ENCODE peak calls at places on chromosomes 13 and 19, in ten cellular contexts. One of them, this sample, is unnamed.

GRCh38 chr13:113742000-113742441 is 17.0 kb upstream of the TMEM255B start:
- DNase-seq in D341Med: peak
- DNase-seq in endothelial cell: peak
- DNase-seq in SW 1271: no peak
- DNase-seq in GM12892: no peak
- DNase-seq in bronchial epithelial cell: peak
- DNase-seq in NAMALWA: peak
- DNase-seq in iris pigment epithelial cell: peak
- DNase-seq in fibroblast of lung: peak
- DNase-seq in right cardiac atrium: peak
- DNase-seq in this sample: no peak

GRCh38 chr19:58550362-58551122 is 4.4 kb downstream of the CHMP2A start:
- DNase-seq in right cardiac atrium: no peak
- DNase-seq in bronchial epithelial cell: no peak
- DNase-seq in iris pigment epithelial cell: no peak
- DNase-seq in fibroblast of lung: no peak
- DNase-seq in endothelial cell: no peak
- DNase-seq in D341Med: no peak
- DNase-seq in NAMALWA: peak
- DNase-seq in SW 1271: no peak
- DNase-seq in GM12892: no peak
- DNase-seq in this sample: no peak

GRCh38 chr19:55467236-55468053 is 2.9 kb upstream of the C19orf85 start:
- DNase-seq in endothelial cell: peak
- DNase-seq in iris pigment epithelial cell: peak
- DNase-seq in GM12892: peak
- DNase-seq in SW 1271: no peak
- DNase-seq in NAMALWA: peak
- DNase-seq in D341Med: peak
- DNase-seq in bronchial epithelial cell: no peak
- DNase-seq in fibroblast of lung: peak
- DNase-seq in right cardiac atrium: peak
- DNase-seq in this sample: peak

GRCh38 chr13:21033866-21034601 is 27.4 kb downstream of the LATS2 start:
- DNase-seq in endothelial cell: no peak
- DNase-seq in D341Med: no peak
- DNase-seq in bronchial epithelial cell: no peak
- DNase-seq in NAMALWA: no peak
- DNase-seq in fibroblast of lung: no peak
- DNase-seq in iris pigment epithelial cell: peak
- DNase-seq in GM12892: no peak
- DNase-seq in right cardiac atrium: no peak
- DNase-seq in SW 1271: peak
- DNase-seq in this sample: no peak

GRCh38 chr19:51727349-51727880 is 3.6 kb upstream of the HAS1 start:
- DNase-seq in right cardiac atrium: no peak
- DNase-seq in fibroblast of lung: peak
- DNase-seq in iris pigment epithelial cell: peak
- DNase-seq in GM12892: no peak
- DNase-seq in bronchial epithelial cell: peak
- DNase-seq in D341Med: no peak
- DNase-seq in endothelial cell: no peak
- DNase-seq in NAMALWA: no peak
- DNase-seq in SW 1271: no peak
- DNase-seq in this sample: no peak

GRCh38 chr19:1015782-1016646 is 4.9 kb downstream of the TMEM259 start:
- DNase-seq in endothelial cell: no peak
- DNase-seq in D341Med: no peak
- DNase-seq in GM12892: no peak
- DNase-seq in bronchial epithelial cell: no peak
- DNase-seq in right cardiac atrium: no peak
- DNase-seq in fibroblast of lung: no peak
- DNase-seq in NAMALWA: no peak
- DNase-seq in iris pigment epithelial cell: no peak
- DNase-seq in SW 1271: no peak
- DNase-seq in this sample: no peak

GRCh38 chr19:5153601-5154128 is 184.8 kb downstream of the KDM4B start:
- DNase-seq in NAMALWA: no peak
- DNase-seq in iris pigment epithelial cell: no peak
- DNase-seq in endothelial cell: no peak
- DNase-seq in right cardiac atrium: no peak
- DNase-seq in SW 1271: no peak
- DNase-seq in bronchial epithelial cell: no peak
- DNase-seq in D341Med: no peak
- DNase-seq in fibroblast of lung: no peak
- DNase-seq in GM12892: peak
- DNase-seq in this sample: no peak

GRCh38 chr13:106752584-106753202 is 184.8 kb upstream of the ARGLU1 start:
- DNase-seq in NAMALWA: no peak
- DNase-seq in D341Med: no peak
- DNase-seq in endothelial cell: no peak
- DNase-seq in SW 1271: no peak
- DNase-seq in GM12892: no peak
- DNase-seq in fibroblast of lung: no peak
- DNase-seq in right cardiac atrium: no peak
- DNase-seq in bronchial epithelial cell: no peak
- DNase-seq in iris pigment epithelial cell: no peak
- DNase-seq in this sample: no peak

GRCh38 chr13:49997935-49998334 is 1.1 kb downstream of the TRIM13 start:
- DNase-seq in NAMALWA: peak
- DNase-seq in iris pigment epithelial cell: no peak
- DNase-seq in fibroblast of lung: peak
- DNase-seq in D341Med: no peak
- DNase-seq in right cardiac atrium: no peak
- DNase-seq in SW 1271: no peak
- DNase-seq in endothelial cell: no peak
- DNase-seq in bronchial epithelial cell: peak
- DNase-seq in GM12892: no peak
- DNase-seq in this sample: no peak

GRCh38 chr19:34246340-34246739 is 8.0 kb upstream of the GARRE1 start:
- DNase-seq in endothelial cell: no peak
- DNase-seq in right cardiac atrium: no peak
- DNase-seq in iris pigment epithelial cell: no peak
- DNase-seq in GM12892: no peak
- DNase-seq in SW 1271: no peak
- DNase-seq in NAMALWA: no peak
- DNase-seq in fibroblast of lung: no peak
- DNase-seq in D341Med: no peak
- DNase-seq in bronchial epithelial cell: no peak
- DNase-seq in this sample: no peak